ENCODE peak calls at places on chromosomes 13 and 19, in eight cellular contexts. X is EL; V is NT2/D1; I is NAMALWA; Q is activated CD8-positive, alpha-beta T cell treated with anti-CD3 and anti-CD28 coated beads for 36 hours; D is caudate nucleus; L is immature natural killer cell; A is stimulated activated effector memory CD8-positive, alpha-beta T cell treated with anti-CD3 and anti-CD28 coated beads, Interleukin-12 subunit alpha, Interleukin-12 subunit beta, amount 100 ng/mL, for 72 hours. E is an unnamed sample.

GRCh38 chr13:110044521-110045200 is 258.3 kb upstream of the IRS2 start:
- DNase-seq in L (no peak), X (no peak), A (no peak), V (peak; percentile 6), I (no peak), D (no peak), Q (no peak), E (no peak)

GRCh38 chr19:50341091-50341564 is 12.0 kb upstream of the KCNC3 start:
- DNase-seq in X (no peak), D (no peak), A (no peak), L (no peak), V (no peak), I (peak; percentile 89), Q (no peak), E (peak; percentile 76)

GRCh38 chr13:113506871-113507388 is 16.4 kb upstream of the DCUN1D2 start:
- DNase-seq in Q (no peak), L (no peak), X (no peak), A (no peak), I (no peak), V (no peak), D (no peak), E (no peak)

GRCh38 chr19:19458110-19458816 is 52.8 kb downstream of the GATAD2A start:
- DNase-seq in L (peak; percentile 45), Q (no peak), A (no peak), D (no peak), V (no peak), X (no peak), I (no peak), E (no peak)

GRCh38 chr13:64551755-64552154 is 2678.4 kb downstream of the PCDH9 start:
- DNase-seq in I (no peak), L (no peak), D (no peak), Q (no peak), A (no peak), X (peak; percentile 85), V (no peak), E (no peak)

GRCh38 chr13:83943530-83944279 is 61.4 kb upstream of the SLITRK1 start:
- DNase-seq in D (no peak), V (no peak), Q (no peak), I (no peak), A (no peak), L (no peak), X (no peak), E (no peak)

GRCh38 chr13:96816261-96816660 is 178.0 kb downstream of the OXGR1 start:
- DNase-seq in Q (no peak), D (no peak), X (no peak), V (no peak), L (no peak), I (no peak), A (no peak), E (no peak)

GRCh38 chr19:29841559-29842367 is 30.0 kb downstream of the CCNE1 start:
- DNase-seq in L (no peak), X (peak; percentile 62), Q (peak; percentile 24), A (no peak), I (peak; percentile 72), D (no peak), V (no peak), E (peak; percentile 42)

GRCh38 chr19:28294395-28294794 is 918.6 kb downstream of the UQCRFS1 start:
- DNase-seq in Q (no peak), D (no peak), I (no peak), X (no peak), A (no peak), V (no peak), L (no peak), E (no peak)

GRCh38 chr13:40077396-40078027 is 422.1 kb downstream of the COG6 start:
- DNase-seq in D (no peak), I (no peak), L (no peak), Q (no peak), V (no peak), A (no peak), X (no peak), E (no peak)

GRCh38 chr19:13033819-13034611 is 38.7 kb downstream of the NFIX start:
- DNase-seq in Q (peak; percentile 77), I (peak; percentile 72), V (no peak), L (peak; percentile 55), X (peak; percentile 66), A (peak; percentile 45), D (peak; percentile 16), E (peak; percentile 54)

GRCh38 chr19:15442142-15442920 is 7.4 kb downstream of the WIZ start:
- DNase-seq in V (no peak), I (no peak), Q (no peak), D (no peak), A (no peak), L (no peak), X (no peak), E (no peak)

GRCh38 chr13:22316494-22317025 is 645.7 kb downstream of the FGF9 start:
- DNase-seq in L (no peak), I (no peak), D (peak; percentile 6), X (no peak), V (no peak), A (no peak), Q (no peak), E (no peak)

GRCh38 chr13:113657851-113658741 is at the start of gene ATP4B:
- DNase-seq in V (no peak), A (no peak), Q (no peak), D (no peak), X (no peak), I (no peak), L (no peak), E (no peak)

GRCh38 chr19:51531349-51532315 is at the start of gene SIGLEC6:
- DNase-seq in Q (peak; percentile 49), X (no peak), D (no peak), A (no peak), I (no peak), L (peak; percentile 51), V (no peak), E (peak; percentile 37)

GRCh38 chr13:60654405-60654804 is 257.4 kb downstream of the TDRD3 start:
- DNase-seq in I (no peak), L (no peak), V (no peak), X (peak; percentile 2), A (no peak), D (no peak), Q (no peak), E (no peak)

GRCh38 chr13:112184851-112185371 is 118.0 kb downstream of the SOX1 start:
- DNase-seq in A (no peak), X (no peak), V (no peak), Q (no peak), D (no peak), L (no peak), I (no peak), E (no peak)

GRCh38 chr19:2814426-2814825 is 5.2 kb upstream of the ZNF554 start:
- DNase-seq in L (no peak), Q (no peak), A (no peak), D (no peak), I (no peak), X (no peak), V (no peak), E (no peak)

GRCh38 chr19:16739546-16739945 is 19.9 kb downstream of the NWD1 start:
- DNase-seq in D (no peak), I (peak; percentile 22), L (no peak), Q (peak; percentile 7), A (no peak), V (no peak), X (peak; percentile 8), E (no peak)